ENCODE peak calls at places on chromosomes 6 and 20, in five cellular contexts. P, N, Q, M and E are unnamed samples.

GRCh38 chr6:108163267-108163643 is 2.6 kb upstream of the NR2E1 start:
- DNase-seq in P (no peak), N (no peak), Q (no peak), M (peak), E (no peak)

GRCh38 chr6:44002591-44003344 is 124.5 kb downstream of the MRPL14 start:
- DNase-seq in P (peak), N (peak), Q (peak), M (peak), E (peak)

GRCh38 chr6:130482645-130483390 is 117.0 kb downstream of the TMEM200A start:
- DNase-seq in P (no peak), N (no peak), Q (peak), M (no peak), E (peak)

GRCh38 chr20:58140787-58141396 is 87.6 kb downstream of the ANKRD60 start:
- DNase-seq in P (no peak), N (no peak), Q (no peak), M (no peak), E (no peak)

GRCh38 chr6:53815381-53816119 is 20.7 kb downstream of the LRRC1 start:
- DNase-seq in P (no peak), N (no peak), Q (no peak), M (no peak), E (no peak)

GRCh38 chr6:43728586-43728985 is 41.0 kb upstream of the MRPS18A start:
- DNase-seq in P (no peak), N (no peak), Q (no peak), M (no peak), E (no peak)

GRCh38 chr20:52593634-52594033 is 378.5 kb upstream of the TSHZ2 start:
- DNase-seq in P (no peak), N (no peak), Q (no peak), M (no peak), E (no peak)

GRCh38 chr6:65259080-65259479 is 447.9 kb downstream of the EYS start:
- DNase-seq in P (no peak), N (no peak), Q (no peak), M (no peak), E (no peak)

GRCh38 chr6:33664506-33665057 is 43.5 kb downstream of the ITPR3 start:
- DNase-seq in P (no peak), N (no peak), Q (no peak), M (no peak), E (no peak)

GRCh38 chr6:156717542-156717941 is 59.6 kb upstream of the ARID1B start:
- DNase-seq in P (no peak), N (no peak), Q (no peak), M (no peak), E (no peak)

GRCh38 chr6:17276766-17277165 is 4.4 kb upstream of the RBM24 start:
- DNase-seq in P (no peak), N (no peak), Q (no peak), M (no peak), E (no peak)

GRCh38 chr6:106118835-106119443 is 32.8 kb downstream of the PRDM1 start:
- DNase-seq in P (no peak), N (no peak), Q (no peak), M (no peak), E (no peak)

GRCh38 chr6:162173448-162173847 is 554.1 kb downstream of the PRKN start:
- DNase-seq in P (no peak), N (no peak), Q (no peak), M (no peak), E (no peak)

DNA sequence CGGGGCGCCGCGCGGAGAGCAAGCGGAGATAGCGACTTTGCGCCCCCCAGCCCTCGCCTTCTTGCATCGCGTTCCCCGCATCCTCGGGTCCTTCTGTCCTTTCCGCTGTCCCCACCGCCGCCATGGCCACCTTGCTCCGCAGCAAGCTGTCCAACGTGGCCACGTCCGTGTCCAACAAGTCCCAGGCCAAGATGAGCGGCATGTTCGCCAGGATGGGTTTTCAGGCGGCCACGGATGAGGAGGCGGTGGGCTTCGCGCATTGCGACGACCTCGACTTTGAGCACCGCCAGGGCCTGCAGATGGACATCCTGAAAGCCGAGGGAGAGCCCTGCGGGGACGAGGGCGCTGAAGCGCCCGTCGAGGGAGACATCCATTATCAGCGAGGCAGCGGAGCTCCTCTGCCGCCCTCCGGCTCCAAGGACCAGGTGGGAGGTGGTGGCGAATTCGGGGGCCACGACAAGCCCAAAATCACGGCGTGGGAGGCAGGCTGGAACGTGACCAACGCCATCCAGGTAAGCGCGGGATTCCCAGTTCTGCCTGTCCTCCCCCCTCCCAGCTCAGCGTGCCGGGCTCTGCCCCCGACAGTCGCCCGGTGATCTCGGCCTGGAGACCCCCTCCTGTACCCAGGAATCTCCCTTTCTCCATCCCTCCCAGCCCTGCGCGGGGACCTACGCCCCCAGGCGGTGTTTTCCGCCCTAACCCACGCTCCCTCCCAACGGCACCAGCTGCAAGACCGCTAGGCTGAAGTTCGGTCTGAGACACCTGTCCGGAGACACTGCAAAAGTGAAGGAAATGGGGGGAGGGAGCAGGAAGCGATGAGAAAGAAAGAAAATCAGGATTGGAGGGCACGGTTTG is 544 bp downstream of the SLC32A1 start:
- DNase-seq in P (no peak), N (no peak), Q (no peak), M (peak), E (no peak)
- H3K4me3 ChIP-seq in P (no peak), N (no peak), Q (no peak), M (peak), E (no peak)

DNA sequence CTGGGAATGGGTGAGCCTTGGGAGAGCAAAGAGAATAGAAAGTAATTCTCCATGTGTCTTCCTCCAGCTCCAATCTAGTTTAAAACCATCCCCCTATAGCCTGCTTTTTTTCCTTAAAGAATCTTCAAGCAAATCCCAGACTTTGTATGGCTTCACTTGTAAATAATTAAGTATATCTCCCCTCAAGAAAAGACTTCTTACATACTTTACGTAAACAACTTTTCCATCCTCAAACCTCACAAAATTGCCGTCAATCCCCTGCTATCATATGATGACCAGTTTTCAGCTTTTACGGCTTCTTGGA is 88.5 kb upstream of the PHACTR3 start:
- DNase-seq in P (no peak), N (no peak), Q (no peak), M (no peak), E (no peak)
- TF ChIP-seq CTCF in P (no peak), N (no peak), Q (no peak), M (peak), E (no peak)

GRCh38 chr6:158715330-158716311 is 65.8 kb downstream of the SYTL3 start:
- DNase-seq in P (no peak), N (no peak), Q (no peak), M (peak), E (no peak)

GRCh38 chr6:158718431-158719126 is 68.7 kb downstream of the SYTL3 start:
- DNase-seq in P (no peak), N (no peak), Q (peak), M (peak), E (peak)

GRCh38 chr6:158722176-158722729 is 72.4 kb downstream of the SYTL3 start:
- DNase-seq in P (no peak), N (no peak), Q (no peak), M (no peak), E (no peak)

GRCh38 chr6:158713469-158713868 is 63.6 kb downstream of the SYTL3 start:
- DNase-seq in P (no peak), N (no peak), Q (no peak), M (no peak), E (no peak)

DNA sequence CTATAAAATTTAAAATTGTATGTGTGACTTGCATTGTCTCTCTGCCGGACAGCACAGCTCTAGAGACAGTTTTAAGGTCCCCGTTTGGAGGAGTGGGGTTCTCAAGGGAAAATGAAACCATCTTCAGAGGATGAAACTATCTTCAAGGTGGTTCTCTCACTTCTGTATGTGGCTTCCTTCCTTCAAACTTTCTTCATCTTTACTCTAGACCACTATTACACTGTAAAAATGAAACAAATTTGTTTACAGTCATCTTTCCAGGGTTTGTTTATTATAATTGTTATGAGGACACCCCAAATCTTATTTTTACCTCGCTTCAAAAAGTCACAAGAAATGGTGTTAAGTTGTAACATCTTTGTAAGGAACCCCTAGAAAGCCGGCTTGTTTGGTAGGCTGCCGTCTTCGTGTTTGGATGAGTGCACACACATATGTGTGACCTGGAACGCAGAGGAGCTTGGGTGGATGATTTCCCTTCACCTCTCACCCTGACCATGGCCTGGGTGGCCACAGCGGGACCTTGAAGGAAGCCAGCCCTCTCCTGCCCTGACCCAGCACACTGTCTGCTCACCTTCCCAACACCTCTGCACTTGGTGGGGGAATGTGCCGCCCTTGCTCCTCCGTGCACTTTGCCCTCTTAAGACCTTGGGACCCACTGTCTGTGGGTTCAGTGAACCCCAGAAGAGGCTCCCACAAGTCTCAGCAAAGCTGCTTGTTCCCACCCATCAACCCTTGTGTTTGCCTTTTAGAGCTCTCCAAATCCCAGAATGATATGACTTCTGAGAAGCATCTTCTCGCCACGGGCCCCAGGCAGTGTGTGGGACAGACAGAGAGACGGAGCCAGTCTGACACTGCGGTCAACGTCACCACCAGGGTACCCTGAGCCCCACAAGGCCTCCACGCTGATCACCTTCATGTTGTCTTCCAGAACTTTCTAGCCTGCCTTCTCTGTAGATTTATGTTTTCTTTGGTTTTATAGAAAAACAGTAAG is 67.8 kb downstream of the SYTL3 start:
- DNase-seq in P (no peak), N (no peak), Q (no peak), M (peak), E (no peak)
- H3K4me3 ChIP-seq in P (no peak), N (no peak), Q (no peak), M (no peak), E (no peak)

GRCh38 chr6:7719364-7719763 is 6.5 kb upstream of the BMP6 start:
- DNase-seq in P (no peak), N (no peak), Q (no peak), M (no peak), E (no peak)

GRCh38 chr6:7723041-7723447 is 2.9 kb upstream of the BMP6 start:
- DNase-seq in P (peak), N (peak), Q (peak), M (peak), E (peak)

GRCh38 chr6:7720346-7720745 is 5.6 kb upstream of the BMP6 start:
- DNase-seq in P (no peak), N (no peak), Q (no peak), M (no peak), E (no peak)

GRCh38 chr6:7723554-7723953 is 2.3 kb upstream of the BMP6 start:
- DNase-seq in P (no peak), N (no peak), Q (no peak), M (no peak), E (no peak)

GRCh38 chr6:7721654-7722053 is 4.2 kb upstream of the BMP6 start:
- DNase-seq in P (no peak), N (no peak), Q (no peak), M (peak), E (peak)
- TF ChIP-seq CTCF in P (peak), N (no peak), Q (peak), M (peak), E (peak)

GRCh38 chr6:3053231-3053508 is 15.1 kb upstream of the RIPK1 start:
- DNase-seq in P (no peak), N (no peak), Q (no peak), M (peak), E (no peak)
- H3K4me3 ChIP-seq in P (peak), N (peak), Q (peak), M (peak), E (peak)

GRCh38 chr20:56249244-56249955 is 868 bp downstream of the MC3R start:
- DNase-seq in P (peak), N (no peak), Q (no peak), M (peak), E (no peak)

GRCh38 chr20:56245761-56246160 is 2.8 kb upstream of the MC3R start:
- DNase-seq in P (no peak), N (no peak), Q (no peak), M (no peak), E (no peak)

GRCh38 chr20:56244259-56244658 is 4.3 kb upstream of the MC3R start:
- DNase-seq in P (no peak), N (no peak), Q (no peak), M (no peak), E (no peak)

DNA sequence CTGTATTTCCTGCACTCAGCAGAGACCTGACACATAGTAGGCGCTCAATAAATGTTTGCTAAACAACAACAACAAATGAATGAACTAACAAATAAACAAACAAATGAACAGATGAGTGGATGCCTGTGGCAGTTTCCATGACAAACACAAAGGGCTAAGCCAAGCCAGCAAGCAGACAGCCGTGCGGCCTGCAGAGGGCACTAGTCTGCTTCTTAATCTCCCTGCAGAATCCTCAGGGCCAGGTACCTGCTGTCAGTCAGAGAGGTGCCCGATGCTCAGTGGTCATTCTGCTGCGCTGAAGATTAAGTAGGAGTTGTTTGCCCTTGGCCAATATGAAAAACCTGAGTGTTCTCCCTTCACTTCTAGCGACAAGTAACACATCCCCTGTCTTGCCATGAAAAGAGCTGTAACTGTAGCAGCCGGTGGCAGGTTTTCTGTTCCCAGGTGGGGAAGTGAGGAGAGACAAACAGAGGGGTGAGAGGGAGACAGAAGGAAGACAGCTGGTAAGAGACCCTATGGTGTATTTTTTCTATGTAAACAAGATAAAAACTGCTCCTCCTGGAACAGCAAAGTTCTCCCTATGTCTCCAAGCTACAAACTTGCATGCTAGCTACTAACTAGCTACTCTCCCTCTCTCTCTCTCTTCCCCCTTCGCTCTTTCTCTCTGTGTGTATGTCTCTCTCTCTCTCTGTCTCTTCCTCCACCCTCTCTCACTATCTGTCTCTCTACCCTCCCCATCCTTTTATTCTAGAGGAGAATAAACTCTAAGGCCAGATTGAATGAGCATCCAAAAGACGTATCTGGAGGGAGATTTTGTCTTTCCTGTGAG is at the start of gene MC3R:
- DNase-seq in P (no peak), N (no peak), Q (peak), M (peak), E (peak)
- TF ChIP-seq CTCF in P (peak), N (no peak), Q (peak), M (peak), E (peak)

GRCh38 chr6:136662347-136663237 is 112.4 kb upstream of the MAP7 start:
- DNase-seq in P (no peak), N (no peak), Q (no peak), M (no peak), E (no peak)
- H3K4me3 ChIP-seq in P (no peak), N (no peak), Q (no peak), M (no peak), E (no peak)

DNA sequence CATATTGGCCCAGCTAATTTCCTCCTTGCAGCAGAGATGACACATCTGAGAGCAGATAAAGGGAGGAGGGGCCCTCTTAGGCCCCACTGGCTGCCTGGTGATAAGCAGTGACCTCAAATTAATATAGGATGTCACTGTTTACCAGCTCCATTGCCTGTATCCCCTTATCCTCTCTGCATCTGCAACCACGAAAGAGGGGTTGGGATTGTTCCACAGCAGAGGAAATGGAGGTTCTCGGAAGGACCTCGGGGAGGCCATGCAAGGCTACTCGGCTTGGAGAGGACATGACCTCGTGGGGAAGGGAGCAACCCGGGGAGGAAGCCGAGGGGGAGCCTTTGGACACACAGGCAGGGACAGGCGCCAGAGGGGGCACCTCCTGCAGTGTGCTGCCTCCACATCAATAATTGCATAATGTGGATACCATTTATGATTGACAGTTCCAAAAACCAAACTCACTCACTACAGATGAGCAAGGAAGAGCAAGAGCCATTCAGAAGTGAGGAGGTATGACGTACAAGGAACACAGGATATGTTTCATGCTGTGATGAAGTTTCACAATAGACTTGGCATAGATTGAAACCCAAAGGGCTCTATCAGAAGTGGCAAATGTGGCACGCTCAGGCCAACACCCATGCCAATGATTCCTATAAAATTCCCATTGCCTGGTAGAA is 177.2 kb upstream of the RNF24 start:
- DNase-seq in P (no peak), N (no peak), Q (peak), M (no peak), E (peak)
- TF ChIP-seq CTCF in P (no peak), N (no peak), Q (no peak), M (no peak), E (no peak)